ENCODE peak calls at places on chromosome 2, in nine cellular contexts. Q is coronary artery, C is hippocampal formation, U is WERI-Rb-1, N is iris pigment epithelial cell, H is NCI-H1436, G is SHP77, E is activated T-cell treated with anti-CD3 and anti-CD28 coated beads for 48 hours, R is esophagus muscularis mucosa. T is an unnamed sample.

GRCh38 chr2:23510471-23510870 is 125.5 kb downstream of the KLHL29 start:
- DNase-seq in N (no peak), G (peak), H (peak), E (no peak), R (no peak), C (no peak), U (peak), Q (no peak), T (no peak)

GRCh38 chr2:26352892-26353291 is 6.3 kb upstream of the ADGRF3 start:
- DNase-seq in H (no peak), R (no peak), N (peak), U (no peak), Q (no peak), E (no peak), C (no peak), G (no peak), T (peak)

GRCh38 chr2:118013221-118013723 is 598 bp downstream of the CCDC93 start:
- DNase-seq in Q (peak), E (peak), H (peak), C (no peak), G (no peak), R (no peak), U (peak), N (no peak), T (peak)

GRCh38 chr2:62217421-62217820 is 21.5 kb downstream of the B3GNT2 start:
- DNase-seq in U (no peak), Q (peak), R (no peak), N (no peak), E (no peak), G (no peak), H (no peak), C (no peak), T (no peak)

GRCh38 chr2:52861606-52862005 is 906.0 kb upstream of the CHAC2 start:
- DNase-seq in H (no peak), N (peak), R (no peak), U (no peak), C (no peak), G (no peak), Q (no peak), E (no peak), T (no peak)

GRCh38 chr2:119449526-119449925 is 17.9 kb downstream of the TMEM37 start:
- DNase-seq in N (no peak), C (no peak), U (no peak), H (no peak), Q (no peak), R (no peak), E (no peak), G (no peak), T (no peak)

GRCh38 chr2:647691-648231 is 29.4 kb downstream of the TMEM18 start:
- DNase-seq in Q (peak), E (no peak), H (no peak), R (peak), G (no peak), N (no peak), C (no peak), U (no peak), T (no peak)

GRCh38 chr2:72955188-72956049 is 38.1 kb downstream of the EMX1 start:
- DNase-seq in N (no peak), R (no peak), E (no peak), C (no peak), U (no peak), H (no peak), G (no peak), Q (no peak), T (no peak)

GRCh38 chr2:52222128-52222527 is 1190.2 kb upstream of the NRXN1 start:
- DNase-seq in N (peak), G (peak), C (no peak), Q (no peak), E (no peak), U (no peak), R (no peak), H (no peak), T (peak)

GRCh38 chr2:229245013-229245412 is 26.1 kb downstream of the PID1 start:
- DNase-seq in C (no peak), E (no peak), Q (no peak), G (no peak), U (no peak), H (no peak), R (no peak), N (no peak), T (no peak)

GRCh38 chr2:119316066-119316465 is 50.6 kb downstream of the C2orf76 start:
- DNase-seq in C (no peak), G (no peak), Q (no peak), N (no peak), U (no peak), H (no peak), R (no peak), E (no peak), T (no peak)

GRCh38 chr2:127434515-127434914 is 16.3 kb downstream of the PROC start:
- DNase-seq in R (no peak), G (no peak), U (no peak), N (no peak), E (no peak), C (no peak), Q (no peak), H (no peak), T (no peak)

GRCh38 chr2:38496927-38497669 is 105.6 kb downstream of the HNRNPLL start:
- DNase-seq in C (no peak), Q (no peak), E (no peak), G (no peak), N (no peak), U (no peak), H (no peak), R (no peak), T (no peak)